ENCODE peak calls at places on chromosomes 4 and X, in seven cellular contexts. R is neural crest cell, Q is caudate nucleus, T is neural progenitor cell, I is ovary, M is adrenal gland, V is NCI-H1436. L is an unnamed sample.

GRCh38 chrX:123610915-123611314 is 121.9 kb downstream of the THOC2 start:
- DNase-seq in R (no peak), Q (no peak), T (no peak), I (no peak), M (no peak), V (no peak), L (no peak)

GRCh38 chr4:82423245-82424054 is 6.8 kb downstream of the HNRNPDL start:
- DNase-seq in R (no peak), Q (no peak), T (no peak), I (no peak), M (no peak), V (no peak), L (no peak)

GRCh38 chr4:101157415-101158135 is 189.8 kb downstream of the PPP3CA start:
- DNase-seq in R (no peak), Q (no peak), T (no peak), I (no peak), M (no peak), V (no peak), L (no peak)

GRCh38 chrX:50770702-50771101 is 43.3 kb downstream of the SHROOM4 start:
- DNase-seq in R (no peak), Q (no peak), T (no peak), I (no peak), M (no peak), V (no peak), L (no peak)

GRCh38 chrX:19889582-19890342 is 2.4 kb upstream of the SH3KBP1 start:
- DNase-seq in R (no peak), Q (no peak), T (peak), I (no peak), M (peak), V (no peak), L (no peak)

GRCh38 chr4:41360214-41360910 is 103.6 kb downstream of the UCHL1 start:
- DNase-seq in R (peak), Q (peak), T (peak), I (peak), M (peak), V (peak), L (peak)

GRCh38 chr4:128322986-128323385 is 35.4 kb upstream of the PGRMC2 start:
- DNase-seq in R (no peak), Q (no peak), T (no peak), I (no peak), M (no peak), V (no peak), L (no peak)

GRCh38 chr4:150389896-150390530 is 191.9 kb upstream of the MAB21L2 start:
- DNase-seq in R (no peak), Q (no peak), T (no peak), I (no peak), M (no peak), V (no peak), L (no peak)

GRCh38 chr4:173917255-173917960 is 366.1 kb downstream of the FBXO8 start:
- DNase-seq in R (no peak), Q (no peak), T (no peak), I (no peak), M (no peak), V (no peak), L (no peak)

GRCh38 chr4:184100297-184100885 is 117.3 kb downstream of the ENPP6 start:
- DNase-seq in R (peak), Q (no peak), T (peak), I (peak), M (peak), V (peak), L (peak)

GRCh38 chrX:74420194-74421035 is 878 bp upstream of the SLC16A2 start:
- DNase-seq in R (peak), Q (peak), T (peak), I (peak), M (peak), V (peak), L (peak)

GRCh38 chr4:142091691-142092182 is 455.4 kb downstream of the IL15 start:
- DNase-seq in R (no peak), Q (no peak), T (no peak), I (no peak), M (peak), V (no peak), L (no peak)

GRCh38 chr4:77877771-77878170 is 15.1 kb downstream of the MRPL1 start:
- DNase-seq in R (no peak), Q (no peak), T (no peak), I (no peak), M (no peak), V (no peak), L (no peak)

L was measured in HEK293T.